ENCODE peak calls at places on chromosomes 5 and 9, in five cellular contexts. F is stimulated activated CD4-positive, alpha-beta T cell treated with anti-CD3 and anti-CD28 coated beads, Interleukin-2, amount 100 ng/mL, for 48 hours; N is NCI-H1436; V is sciatic nerve; B is AG04450. L is an unnamed sample.

GRCh38 chr5:149544199-149544472 is 7.1 kb downstream of the CSNK1A1 start:
- DNase-seq in F (no peak), N (no peak), V (no peak), B (no peak), L (no peak)

GRCh38 chr9:111961575-111961974 is 65.0 kb downstream of the UGCG start:
- DNase-seq in F (no peak), N (peak), V (no peak), B (no peak), L (no peak)

GRCh38 chr5:65359569-65359968 is 122.2 kb downstream of the ADAMTS6 start:
- DNase-seq in F (no peak), N (no peak), V (no peak), B (no peak), L (no peak)

GRCh38 chr9:2480255-2480837 is 141.2 kb upstream of the VLDLR start:
- DNase-seq in F (no peak), N (no peak), V (no peak), B (no peak), L (no peak)

GRCh38 chr5:35890021-35890740 is 33.5 kb downstream of the IL7R start:
- DNase-seq in F (no peak), N (no peak), V (no peak), B (peak), L (no peak)

GRCh38 chr5:36242534-36243144 is 914 bp upstream of the NADK2 start:
- DNase-seq in F (no peak), N (no peak), V (peak), B (no peak), L (no peak)

GRCh38 chr5:72888595-72888994 is 67.2 kb upstream of the FCHO2 start:
- DNase-seq in F (no peak), N (no peak), V (no peak), B (no peak), L (no peak)

GRCh38 chr9:2469681-2470141 is 151.9 kb upstream of the VLDLR start:
- DNase-seq in F (no peak), N (no peak), V (peak), B (no peak), L (no peak)

GRCh38 chr9:121494192-121494591 is 5.5 kb downstream of the GGTA1 start:
- DNase-seq in F (no peak), N (no peak), V (no peak), B (no peak), L (no peak)

GRCh38 chr5:122458278-122458872 is 146.3 kb downstream of the SNCAIP start:
- DNase-seq in F (no peak), N (peak), V (no peak), B (no peak), L (no peak)

GRCh38 chr5:158435161-158435616 is 576.2 kb upstream of the CLINT1 start:
- DNase-seq in F (peak), N (no peak), V (no peak), B (no peak), L (no peak)

GRCh38 chr5:143572270-143572669 is 168.8 kb upstream of the NR3C1 start:
- DNase-seq in F (no peak), N (no peak), V (no peak), B (no peak), L (no peak)

GRCh38 chr5:40270274-40270855 is 409.4 kb upstream of the PTGER4 start:
- DNase-seq in F (no peak), N (no peak), V (no peak), B (no peak), L (no peak)

GRCh38 chr5:139744471-139745120 is 51.0 kb upstream of the PSD2 start:
- DNase-seq in F (no peak), N (no peak), V (no peak), B (no peak), L (no peak)